ENCODE peak calls at places on chromosomes 11 and 22, in seven cellular contexts. One of them, this sample, is unnamed. For H3K36me3, the result is how much of the 10 kb centered on the place peaks cover.

GRCh38 chr22:27839261-27839660 is 37.7 kb upstream of the MN1 start:
- DNase-seq in astrocyte: no peak
- DNase-seq in psoas muscle: no peak
- DNase-seq in adrenal gland: no peak
- DNase-seq in HCT116: no peak
- DNase-seq in mesendoderm: no peak
- DNase-seq in uterus: peak
- DNase-seq in this sample: no peak

GRCh38 chr11:107071129-107071528 is 52.9 kb upstream of the GUCY1A2 start:
- DNase-seq in astrocyte: no peak
- DNase-seq in psoas muscle: no peak
- DNase-seq in adrenal gland: no peak
- DNase-seq in HCT116: no peak
- DNase-seq in mesendoderm: no peak
- DNase-seq in uterus: no peak
- DNase-seq in this sample: no peak

GRCh38 chr11:64056213-64056785 is 20.6 kb downstream of the FLRT1 start:
- DNase-seq in astrocyte: no peak
- DNase-seq in psoas muscle: no peak
- DNase-seq in adrenal gland: no peak
- DNase-seq in HCT116: no peak
- DNase-seq in mesendoderm: no peak
- DNase-seq in uterus: no peak
- DNase-seq in this sample: no peak

GRCh38 chr11:116219171-116219635 is 553.6 kb downstream of the BUD13 start:
- DNase-seq in astrocyte: peak
- DNase-seq in psoas muscle: no peak
- DNase-seq in adrenal gland: no peak
- DNase-seq in HCT116: no peak
- DNase-seq in mesendoderm: no peak
- DNase-seq in uterus: no peak
- DNase-seq in this sample: no peak

GRCh38 chr22:26318975-26319374 is 110.1 kb upstream of the ASPHD2 start:
- DNase-seq in astrocyte: peak
- DNase-seq in psoas muscle: no peak
- DNase-seq in adrenal gland: no peak
- DNase-seq in HCT116: no peak
- DNase-seq in mesendoderm: peak
- DNase-seq in uterus: no peak
- DNase-seq in this sample: no peak

GRCh38 chr11:31419669-31420068 is 50.0 kb downstream of the DNAJC24 start:
- DNase-seq in astrocyte: peak
- DNase-seq in psoas muscle: no peak
- DNase-seq in adrenal gland: no peak
- DNase-seq in HCT116: no peak
- DNase-seq in mesendoderm: no peak
- DNase-seq in uterus: no peak
- DNase-seq in this sample: no peak

GRCh38 chr22:50157976-50158375 is 12.6 kb upstream of the PANX2 start:
- DNase-seq in astrocyte: no peak
- DNase-seq in psoas muscle: no peak
- DNase-seq in adrenal gland: no peak
- DNase-seq in HCT116: no peak
- DNase-seq in mesendoderm: no peak
- DNase-seq in uterus: no peak
- DNase-seq in this sample: no peak

GRCh38 chr11:107857550-107858216 is 904 bp downstream of the SLC35F2 start:
- DNase-seq in astrocyte: no peak
- DNase-seq in psoas muscle: no peak
- DNase-seq in adrenal gland: no peak
- DNase-seq in HCT116: no peak
- DNase-seq in mesendoderm: peak
- DNase-seq in uterus: no peak
- DNase-seq in this sample: no peak

GRCh38 chr11:19173004-19173689 is 28.6 kb downstream of the CSRP3 start:
- DNase-seq in astrocyte: no peak
- DNase-seq in psoas muscle: no peak
- DNase-seq in adrenal gland: no peak
- DNase-seq in HCT116: no peak
- DNase-seq in mesendoderm: no peak
- DNase-seq in uterus: no peak
- DNase-seq in this sample: no peak

GRCh38 chr22:32310777-32311176 is 46.9 kb upstream of the RFPL3 start:
- DNase-seq in astrocyte: no peak
- DNase-seq in psoas muscle: no peak
- DNase-seq in adrenal gland: no peak
- DNase-seq in HCT116: no peak
- DNase-seq in mesendoderm: no peak
- DNase-seq in uterus: no peak
- DNase-seq in this sample: no peak

GRCh38 chr11:2419638-2420501 is 19.3 kb downstream of the TSSC4 start:
- DNase-seq in astrocyte: peak
- DNase-seq in psoas muscle: peak
- DNase-seq in adrenal gland: peak
- DNase-seq in HCT116: peak
- DNase-seq in mesendoderm: peak
- DNase-seq in uterus: peak
- DNase-seq in this sample: peak

GRCh38 chr11:95923441-95923729 is 522 bp downstream of the MTMR2 start:
- DNase-seq in astrocyte: no peak
- DNase-seq in psoas muscle: no peak
- DNase-seq in adrenal gland: no peak
- DNase-seq in HCT116: no peak
- DNase-seq in mesendoderm: no peak
- DNase-seq in uterus: no peak
- DNase-seq in this sample: no peak

GRCh38 chr11:126426126-126426525 is 70.6 kb downstream of the ST3GAL4 start:
- DNase-seq in astrocyte: no peak
- DNase-seq in psoas muscle: no peak
- DNase-seq in adrenal gland: no peak
- DNase-seq in HCT116: no peak
- DNase-seq in mesendoderm: no peak
- DNase-seq in uterus: no peak
- DNase-seq in this sample: no peak

GRCh38 chr11:16982256-16982671 is 31.9 kb downstream of the PLEKHA7 start:
- DNase-seq in astrocyte: no peak
- DNase-seq in psoas muscle: no peak
- DNase-seq in adrenal gland: no peak
- DNase-seq in HCT116: no peak
- DNase-seq in mesendoderm: no peak
- DNase-seq in uterus: no peak
- DNase-seq in this sample: no peak

GRCh38 chr11:129191649-129192048 is 476 bp downstream of the ARHGAP32 start:
- DNase-seq in astrocyte: no peak
- DNase-seq in psoas muscle: no peak
- DNase-seq in adrenal gland: no peak
- DNase-seq in HCT116: no peak
- DNase-seq in mesendoderm: peak
- DNase-seq in uterus: no peak
- DNase-seq in this sample: no peak

GRCh38 chr11:76783294-76783900 is at the start of gene TSKU:
- DNase-seq in astrocyte: peak
- DNase-seq in psoas muscle: no peak
- DNase-seq in adrenal gland: no peak
- DNase-seq in HCT116: no peak
- DNase-seq in mesendoderm: peak
- DNase-seq in uterus: peak
- DNase-seq in this sample: no peak

GRCh38 chr11:113378013-113378412 is 9.6 kb upstream of the ANKK1 start:
- DNase-seq in astrocyte: no peak
- DNase-seq in psoas muscle: no peak
- DNase-seq in adrenal gland: no peak
- DNase-seq in HCT116: no peak
- DNase-seq in mesendoderm: peak
- DNase-seq in uterus: no peak
- DNase-seq in this sample: no peak

GRCh38 chr11:115656684-115657083 is 152.5 kb upstream of the CADM1 start:
- DNase-seq in astrocyte: peak
- DNase-seq in psoas muscle: no peak
- DNase-seq in adrenal gland: no peak
- DNase-seq in HCT116: no peak
- DNase-seq in mesendoderm: no peak
- DNase-seq in uterus: no peak
- DNase-seq in this sample: no peak

GRCh38 chr22:35064664-35065063 is 1.3 kb upstream of the ISX start:
- DNase-seq in astrocyte: no peak
- DNase-seq in psoas muscle: no peak
- DNase-seq in adrenal gland: no peak
- DNase-seq in HCT116: no peak
- DNase-seq in mesendoderm: no peak
- DNase-seq in uterus: no peak
- DNase-seq in this sample: no peak

GRCh38 chr11:100994966-100995365 is 134.6 kb downstream of the PGR start:
- DNase-seq in astrocyte: no peak
- DNase-seq in psoas muscle: no peak
- DNase-seq in adrenal gland: no peak
- DNase-seq in HCT116: no peak
- DNase-seq in mesendoderm: no peak
- DNase-seq in uterus: no peak
- DNase-seq in this sample: no peak

GRCh38 chr11:44003736-44004451 is 43.9 kb upstream of the ACCSL start:
- DNase-seq in astrocyte: no peak
- DNase-seq in psoas muscle: no peak
- DNase-seq in adrenal gland: peak
- DNase-seq in HCT116: no peak
- DNase-seq in mesendoderm: no peak
- DNase-seq in uterus: peak
- DNase-seq in this sample: no peak

GRCh38 chr11:134069996-134070845 is 1.3 kb downstream of the JAM3 start:
- DNase-seq in astrocyte: no peak
- DNase-seq in psoas muscle: no peak
- DNase-seq in adrenal gland: no peak
- DNase-seq in HCT116: no peak
- DNase-seq in mesendoderm: no peak
- DNase-seq in uterus: no peak
- DNase-seq in this sample: no peak

GRCh38 chr11:44985721-44986120 is 35.0 kb upstream of the TP53I11 start:
- DNase-seq in astrocyte: no peak
- DNase-seq in psoas muscle: no peak
- DNase-seq in adrenal gland: no peak
- DNase-seq in HCT116: no peak
- DNase-seq in mesendoderm: no peak
- DNase-seq in uterus: no peak
- DNase-seq in this sample: no peak

GRCh38 chr22:40429481-40429880 is 59.1 kb downstream of the SGSM3 start:
- DNase-seq in astrocyte: no peak
- DNase-seq in psoas muscle: no peak
- DNase-seq in adrenal gland: no peak
- DNase-seq in HCT116: no peak
- DNase-seq in mesendoderm: no peak
- DNase-seq in uterus: no peak
- DNase-seq in this sample: no peak

GRCh38 chr11:61903845-61904244 is 12.5 kb upstream of the FADS3 start:
- DNase-seq in astrocyte: no peak
- DNase-seq in psoas muscle: no peak
- DNase-seq in adrenal gland: no peak
- DNase-seq in HCT116: no peak
- DNase-seq in mesendoderm: no peak
- DNase-seq in uterus: no peak
- DNase-seq in this sample: no peak

GRCh38 chr11:61905067-61905696 is 12.2 kb downstream of the RAB3IL1 start:
- DNase-seq in astrocyte: no peak
- DNase-seq in psoas muscle: no peak
- DNase-seq in adrenal gland: no peak
- DNase-seq in HCT116: no peak
- DNase-seq in mesendoderm: no peak
- DNase-seq in uterus: no peak
- DNase-seq in this sample: no peak

GRCh38 chr11:61906522-61906909 is 10.8 kb downstream of the RAB3IL1 start:
- DNase-seq in astrocyte: no peak
- DNase-seq in psoas muscle: no peak
- DNase-seq in adrenal gland: no peak
- DNase-seq in HCT116: no peak
- DNase-seq in mesendoderm: no peak
- DNase-seq in uterus: no peak
- DNase-seq in this sample: no peak

GRCh38 chr11:61905801-61906521 is 11.4 kb downstream of the RAB3IL1 start:
- DNase-seq in astrocyte: no peak
- DNase-seq in psoas muscle: no peak
- DNase-seq in adrenal gland: no peak
- DNase-seq in HCT116: no peak
- DNase-seq in mesendoderm: no peak
- DNase-seq in uterus: no peak
- DNase-seq in this sample: no peak

DNA sequence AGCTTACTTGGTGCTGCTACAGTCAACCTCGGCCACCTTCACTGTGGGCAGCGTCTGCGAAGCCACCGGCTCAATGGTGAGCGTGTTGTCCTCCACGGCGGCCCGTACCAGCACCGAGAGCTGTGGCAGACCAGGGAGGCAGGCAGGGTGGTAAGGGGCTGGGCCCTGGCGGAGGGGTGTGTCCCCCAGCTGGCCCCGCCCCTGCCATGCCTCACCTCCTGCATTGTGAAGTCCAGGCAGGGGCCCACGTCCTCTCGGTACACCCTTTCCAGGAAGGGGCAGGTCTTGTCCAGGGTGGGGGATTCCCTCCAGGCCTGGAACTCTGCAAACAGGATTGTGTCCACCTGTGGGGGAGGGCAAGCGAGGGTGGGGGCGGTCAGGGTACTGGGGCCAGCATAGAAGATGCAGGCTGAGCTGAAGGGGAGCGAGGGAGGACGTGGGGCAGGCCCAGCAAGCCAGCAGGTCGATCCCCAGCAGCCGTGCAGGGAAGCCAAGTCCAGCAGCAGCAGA is 12.8 kb downstream of the RAB3IL1 start:
- DNase-seq in astrocyte: no peak
- DNase-seq in psoas muscle: no peak
- DNase-seq in adrenal gland: no peak
- DNase-seq in HCT116: no peak
- DNase-seq in mesendoderm: peak
- DNase-seq in uterus: no peak
- DNase-seq in this sample: no peak
- H3K27ac ChIP-seq in astrocyte: no peak
- H3K27ac ChIP-seq in psoas muscle: no peak
- H3K27ac ChIP-seq in adrenal gland: no peak
- H3K27ac ChIP-seq in HCT116: no peak
- H3K27ac ChIP-seq in mesendoderm: no peak
- H3K27ac ChIP-seq in uterus: no peak
- H3K27ac ChIP-seq in this sample: no peak

GRCh38 chr22:19378362-19378711 is 53.2 kb downstream of the HIRA start:
- DNase-seq in astrocyte: no peak
- DNase-seq in psoas muscle: no peak
- DNase-seq in adrenal gland: no peak
- DNase-seq in HCT116: no peak
- DNase-seq in mesendoderm: no peak
- DNase-seq in uterus: no peak
- DNase-seq in this sample: no peak
- H3K36me3 ChIP-seq in astrocyte: under half
- H3K36me3 ChIP-seq in psoas muscle: under half
- H3K36me3 ChIP-seq in adrenal gland: half or more
- H3K36me3 ChIP-seq in HCT116: under half
- H3K36me3 ChIP-seq in mesendoderm: under half
- H3K36me3 ChIP-seq in uterus: under half
- H3K36me3 ChIP-seq in this sample: half or more

GRCh38 chr11:65648997-65649491 is 11.1 kb downstream of the SIPA1 start:
- DNase-seq in astrocyte: no peak
- DNase-seq in psoas muscle: peak
- DNase-seq in adrenal gland: peak
- DNase-seq in HCT116: no peak
- DNase-seq in mesendoderm: no peak
- DNase-seq in uterus: no peak
- DNase-seq in this sample: no peak
- H3K27ac ChIP-seq in astrocyte: no peak
- H3K27ac ChIP-seq in psoas muscle: no peak
- H3K27ac ChIP-seq in adrenal gland: no peak
- H3K27ac ChIP-seq in HCT116: peak
- H3K27ac ChIP-seq in mesendoderm: no peak
- H3K27ac ChIP-seq in uterus: no peak
- H3K27ac ChIP-seq in this sample: no peak

GRCh38 chr22:37184816-37185541 is 3.1 kb downstream of the C1QTNF6 start:
- DNase-seq in astrocyte: no peak
- DNase-seq in psoas muscle: peak
- DNase-seq in adrenal gland: no peak
- DNase-seq in HCT116: no peak
- DNase-seq in mesendoderm: no peak
- DNase-seq in uterus: no peak
- DNase-seq in this sample: no peak
- H3K36me3 ChIP-seq in astrocyte: under half
- H3K36me3 ChIP-seq in psoas muscle: under half
- H3K36me3 ChIP-seq in adrenal gland: under half
- H3K36me3 ChIP-seq in HCT116: under half
- H3K36me3 ChIP-seq in mesendoderm: under half
- H3K36me3 ChIP-seq in uterus: under half
- H3K36me3 ChIP-seq in this sample: under half